ENCODE peak calls at places on chromosome 16, in eight cellular contexts. R is neural progenitor cell, M is pancreas, S is HFF-Myc, V is OCI-LY7, D is Peyer's patch, W is Panc1, X is IMR-90. L is an unnamed sample.

GRCh38 chr16:10971560-10971961 is 27.2 kb downstream of the CLEC16A start:
- DNase-seq in M (no peak), W (peak), V (peak), D (peak), S (peak), X (peak), R (peak), L (peak)

GRCh38 chr16:89318430-89318758 is 100.9 kb downstream of the ZNF778 start:
- DNase-seq in W (no peak), V (no peak), R (no peak), S (no peak), M (peak), X (no peak), D (no peak), L (no peak)

GRCh38 chr16:48916566-48916965 is 306.6 kb upstream of the N4BP1 start:
- DNase-seq in R (no peak), X (no peak), M (no peak), V (no peak), W (no peak), D (no peak), S (no peak), L (no peak)

GRCh38 chr16:69618721-69619120 is 53.0 kb downstream of the NFAT5 start:
- DNase-seq in D (no peak), V (no peak), W (no peak), R (no peak), M (no peak), S (no peak), X (no peak), L (no peak)

GRCh38 chr16:27529962-27530361 is 19.8 kb downstream of the GTF3C1 start:
- DNase-seq in X (peak), S (peak), R (no peak), M (no peak), D (no peak), W (no peak), V (no peak), L (no peak)

GRCh38 chr16:49592507-49593422 is 219.2 kb downstream of the C16orf78 start:
- DNase-seq in D (peak), W (peak), R (peak), X (peak), M (no peak), S (no peak), V (peak), L (no peak)

GRCh38 chr16:27273670-27274522 is 5.3 kb upstream of the NSMCE1 start:
- DNase-seq in X (peak), M (no peak), V (peak), S (no peak), D (no peak), R (no peak), W (no peak), L (no peak)

GRCh38 chr16:12362482-12363458 is 386.2 kb downstream of the SNX29 start:
- DNase-seq in V (no peak), D (no peak), S (no peak), X (peak), R (no peak), M (no peak), W (no peak), L (no peak)

GRCh38 chr16:85202631-85203461 is 90.6 kb upstream of the CIBAR2 start:
- DNase-seq in V (no peak), S (peak), W (no peak), R (peak), X (peak), M (peak), D (peak), L (no peak)

GRCh38 chr16:17377360-17378324 is 93.1 kb downstream of the XYLT1 start:
- DNase-seq in V (peak), R (peak), D (peak), S (no peak), M (no peak), W (no peak), X (no peak), L (no peak)

GRCh38 chr16:71467810-71468209 is 5.8 kb upstream of the ZNF23 start:
- DNase-seq in D (no peak), M (no peak), R (peak), W (no peak), V (peak), S (no peak), X (peak), L (no peak)

GRCh38 chr16:90057738-90058173 is 19.4 kb downstream of the PRDM7 start:
- DNase-seq in D (no peak), S (peak), W (no peak), M (no peak), X (peak), R (no peak), V (no peak), L (no peak)

GRCh38 chr16:89360760-89361435 is 129.5 kb downstream of the ANKRD11 start:
- DNase-seq in W (no peak), M (no peak), D (peak), V (peak), X (no peak), R (no peak), S (no peak), L (no peak)

GRCh38 chr16:87555647-87556046 is 46.7 kb upstream of the JPH3 start:
- DNase-seq in M (no peak), D (no peak), W (no peak), X (no peak), S (no peak), V (no peak), R (no peak), L (no peak)

GRCh38 chr16:28984619-28985135 is at the start of gene LAT:
- DNase-seq in D (peak), S (no peak), W (no peak), V (peak), R (no peak), M (no peak), X (no peak), L (no peak)

GRCh38 chr16:860891-861290 is 60.4 kb upstream of the GNG13 start:
- DNase-seq in R (no peak), X (no peak), V (no peak), M (no peak), D (no peak), S (no peak), W (no peak), L (no peak)

GRCh38 chr16:74699666-74700065 is 996 bp downstream of the MLKL start:
- DNase-seq in M (no peak), X (no peak), S (no peak), V (no peak), R (no peak), D (no peak), W (no peak), L (no peak)

GRCh38 chr16:85103096-85104079 is 8.9 kb downstream of the CIBAR2 start:
- DNase-seq in W (no peak), S (no peak), M (no peak), R (no peak), X (no peak), D (peak), V (peak), L (no peak)

GRCh38 chr16:47018223-47018891 is 44.9 kb upstream of the DNAJA2 start:
- DNase-seq in M (peak), V (peak), R (peak), W (peak), S (no peak), X (peak), D (peak), L (peak)

GRCh38 chr16:50068550-50068949 is 2.8 kb downstream of the HEATR3 start:
- DNase-seq in D (no peak), X (peak), W (no peak), S (no peak), R (no peak), M (no peak), V (no peak), L (no peak)

GRCh38 chr16:69286941-69287713 is 24.0 kb upstream of the VPS4A start:
- DNase-seq in S (peak), V (peak), R (peak), D (peak), M (no peak), X (peak), W (peak), L (peak)

GRCh38 chr16:14007460-14007859 is 63.7 kb upstream of the MRTFB start:
- DNase-seq in W (no peak), R (no peak), M (no peak), V (no peak), X (peak), S (peak), D (no peak), L (no peak)

GRCh38 chr16:54750249-54750648 is 180.4 kb upstream of the IRX5 start:
- DNase-seq in S (no peak), W (no peak), R (no peak), M (no peak), V (no peak), X (no peak), D (no peak), L (no peak)

GRCh38 chr16:81633680-81634379 is 145.3 kb upstream of the PLCG2 start:
- DNase-seq in M (no peak), S (no peak), X (no peak), R (no peak), V (no peak), W (no peak), D (no peak), L (no peak)

GRCh38 chr16:70685061-70685937 is 554 bp downstream of the MTSS2 start:
- DNase-seq in V (no peak), X (no peak), M (peak), W (no peak), D (no peak), R (no peak), S (no peak), L (no peak)

GRCh38 chr16:77290451-77291110 is 91.4 kb downstream of the SYCE1L start:
- DNase-seq in S (no peak), V (no peak), R (no peak), D (no peak), X (peak), M (no peak), W (no peak), L (no peak)

GRCh38 chr16:19776565-19776964 is 58.5 kb downstream of the IQCK start:
- DNase-seq in V (no peak), S (no peak), D (no peak), M (no peak), X (no peak), W (no peak), R (no peak), L (no peak)

GRCh38 chr16:17930280-17930679 is 406.3 kb downstream of the NPIPA8 start:
- DNase-seq in R (no peak), W (no peak), X (no peak), M (no peak), S (no peak), V (no peak), D (no peak), L (no peak)

GRCh38 chr16:72287646-72288045 is 115.7 kb upstream of the PMFBP1 start:
- DNase-seq in V (no peak), S (no peak), M (no peak), R (no peak), X (no peak), W (no peak), D (no peak), L (no peak)

GRCh38 chr16:85998868-85999729 is 100.1 kb downstream of the IRF8 start:
- DNase-seq in X (no peak), W (no peak), M (no peak), S (no peak), R (no peak), V (peak), D (no peak), L (no peak)

GRCh38 chr16:53901396-53901795 is 197.4 kb downstream of the FTO start:
- DNase-seq in D (no peak), M (no peak), W (no peak), R (no peak), V (no peak), S (no peak), X (no peak), L (no peak)

GRCh38 chr16:78566397-78567073 is 467.1 kb downstream of the WWOX start:
- DNase-seq in D (no peak), W (no peak), V (no peak), M (no peak), R (no peak), X (no peak), S (no peak), L (no peak)
- H3K4me3 ChIP-seq in D (no peak), W (no peak), V (no peak), M (no peak), R (no peak), X (no peak), S (no peak), L (no peak)

DNA sequence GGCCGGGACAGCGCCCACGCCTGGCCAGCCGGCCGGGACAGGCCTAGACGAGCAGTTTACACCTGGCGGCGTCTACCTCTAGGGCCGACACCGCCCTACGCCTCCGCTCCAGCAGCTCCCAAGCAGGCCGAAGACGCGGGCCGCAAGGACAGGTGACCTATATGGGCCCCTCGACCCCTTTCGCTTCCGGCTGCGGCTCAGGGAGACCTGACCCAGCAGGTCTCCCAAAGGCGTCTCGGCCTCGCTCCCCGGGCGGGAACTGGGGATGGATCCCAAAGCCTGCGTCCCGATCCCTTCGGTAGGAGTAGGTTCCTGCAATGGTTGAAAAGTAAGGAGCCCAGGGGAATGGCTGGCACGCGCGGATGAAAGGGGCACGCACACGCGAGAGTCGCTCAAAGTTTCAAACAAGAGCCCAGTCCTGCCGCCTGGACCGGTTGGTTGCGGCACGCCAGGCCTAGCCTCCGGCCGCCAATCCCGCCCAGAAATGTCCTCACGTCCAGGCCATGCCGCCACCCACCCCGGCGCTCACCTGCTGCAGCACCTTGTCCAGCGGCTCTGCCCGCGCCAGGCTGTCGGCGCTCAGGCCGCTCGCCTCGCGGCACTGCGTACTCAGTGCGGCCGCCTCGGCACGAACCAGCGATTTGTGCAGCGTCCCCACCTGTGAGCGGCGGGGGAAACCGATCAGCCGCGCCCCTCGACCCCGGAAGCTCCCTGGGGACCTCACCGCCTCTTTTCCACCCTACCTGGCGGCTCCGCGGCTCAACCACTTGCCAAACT is 634 bp downstream of the ESRP2 start:
- DNase-seq in M (peak), S (no peak), R (peak), V (no peak), X (no peak), W (no peak), D (no peak), L (no peak)
- TF ChIP-seq CTCF in M (no peak), S (no peak), R (peak), V (no peak), X (no peak), W (peak), D (no peak), L (peak)

DNA sequence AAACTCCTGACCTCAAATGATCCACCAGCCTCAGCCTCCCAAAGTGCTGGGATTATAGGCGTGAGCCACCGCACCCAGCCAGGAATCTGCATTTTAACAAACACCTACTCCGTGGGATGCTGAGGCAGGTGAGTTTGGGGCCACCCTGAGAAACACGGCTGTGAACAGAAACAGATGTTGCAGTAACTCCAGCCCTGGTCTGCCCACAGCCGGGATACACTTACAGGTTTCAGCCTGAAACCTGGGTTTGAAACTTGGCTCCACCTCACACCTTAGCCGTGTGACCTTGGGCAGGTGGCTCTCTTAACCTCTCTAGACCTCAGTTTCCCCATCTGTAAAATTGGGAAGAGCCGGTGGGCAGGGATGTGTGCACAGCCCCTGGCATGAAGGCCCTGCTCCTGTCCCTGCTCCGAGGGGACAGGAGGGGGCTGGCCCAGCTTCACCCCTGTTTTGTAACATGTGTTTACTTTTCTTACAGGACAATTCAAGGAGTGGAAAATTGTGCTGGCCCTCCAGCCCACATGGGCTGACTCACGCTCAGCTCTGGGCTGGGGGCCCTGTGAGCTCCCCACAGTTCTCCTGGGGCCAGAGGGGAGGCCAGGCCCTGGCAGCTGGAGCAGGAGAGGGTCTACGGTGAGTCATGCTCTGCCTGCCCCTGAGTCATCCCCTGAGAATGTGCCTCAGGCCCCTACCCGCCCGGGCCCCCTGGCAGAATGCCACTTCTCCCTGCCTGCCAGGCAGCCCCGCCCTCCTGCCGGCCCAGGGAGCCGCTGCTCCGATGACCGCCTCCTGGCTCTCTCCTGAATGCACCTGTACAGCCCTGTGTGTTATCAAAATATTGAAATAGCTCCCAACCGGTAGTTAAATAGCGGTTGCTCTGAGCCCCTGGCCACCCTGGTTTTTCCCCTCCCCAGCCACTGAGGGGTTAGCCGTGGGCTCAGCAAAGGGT is 7.7 kb upstream of the PPL start:
- DNase-seq in M (peak), D (peak), S (peak), V (no peak), R (no peak), W (peak), X (peak), L (peak)
- H3K4me3 ChIP-seq in M (no peak), D (no peak), S (peak), V (no peak), R (no peak), W (peak), X (no peak), L (no peak)

DNA sequence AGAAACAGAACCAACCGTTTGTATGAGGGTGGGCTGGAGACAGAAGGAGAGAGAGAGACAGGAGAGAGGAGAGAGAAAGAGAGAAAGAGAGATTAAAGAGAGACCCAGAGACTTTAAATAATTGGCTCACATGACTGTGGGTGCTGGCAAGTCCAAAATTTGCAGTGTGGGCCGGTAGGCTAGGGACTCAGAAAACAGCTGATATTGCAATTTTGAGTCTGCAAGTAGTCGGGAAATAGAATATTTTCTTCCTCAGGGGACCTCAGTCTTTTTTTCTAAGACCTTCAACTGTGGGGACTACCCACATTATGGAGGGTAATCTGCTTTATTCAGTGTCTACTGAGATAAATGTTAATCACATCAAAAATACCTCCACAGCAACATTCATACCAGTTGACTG is 1439.0 kb downstream of the CDH11 start:
- DNase-seq in S (no peak), V (no peak), M (no peak), D (no peak), W (no peak), R (no peak), X (no peak), L (no peak)
- TF ChIP-seq CTCF in S (no peak), V (no peak), M (no peak), D (no peak), W (no peak), R (no peak), X (no peak), L (no peak)

GRCh38 chr16:31010943-31011342 is 505 bp upstream of the STX1B start:
- DNase-seq in M (no peak), S (no peak), X (no peak), D (no peak), R (no peak), W (no peak), V (no peak), L (no peak)
- H3K4me3 ChIP-seq in M (no peak), S (peak), X (peak), D (peak), R (peak), W (no peak), V (no peak), L (no peak)

DNA sequence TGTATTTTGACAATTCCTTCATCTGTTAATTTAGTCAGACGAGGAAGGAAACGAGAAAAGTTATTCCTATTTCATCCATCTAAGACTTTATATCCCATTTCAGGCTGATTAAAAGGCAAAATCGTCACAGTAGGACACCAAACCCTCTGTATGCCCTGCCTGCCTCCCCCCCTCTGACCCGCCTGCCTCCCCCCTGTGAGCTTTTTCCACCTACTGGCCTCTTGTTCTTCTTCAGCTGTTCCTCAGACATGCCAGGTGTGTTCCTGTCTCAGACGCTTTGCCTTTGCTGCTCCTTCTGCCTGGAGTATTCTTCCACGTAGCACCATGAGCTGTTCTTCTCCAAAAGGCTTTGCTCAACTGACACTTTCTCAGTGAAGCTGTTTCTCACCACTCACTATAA is 723.4 kb downstream of the MAF start:
- DNase-seq in M (no peak), X (no peak), W (no peak), D (no peak), V (no peak), S (no peak), R (peak), L (no peak)
- TF ChIP-seq CTCF in M (no peak), X (no peak), W (no peak), D (no peak), V (no peak), S (no peak), R (no peak), L (no peak)